ENCODE peak calls at places on chromosomes 13 and 19, in ten cellular contexts. A, C, E, T, F, P, W, N, L and X are unnamed samples. For H3K36me3 and H3K4me1, the result is how much of the 10 kb centered on the place peaks cover.

GRCh38 chr13:73429691-73430090 is 370.9 kb downstream of the KLF5 start:
- DNase-seq in A (no peak), C (no peak), E (no peak), T (peak), F (peak), P (no peak), W (peak), N (no peak), L (no peak), X (no peak)

GRCh38 chr13:101917833-101918755 is 465.6 kb downstream of the ITGBL1 start:
- DNase-seq in A (no peak), C (no peak), E (peak), T (no peak), F (no peak), P (no peak), W (no peak), N (no peak), L (no peak), X (no peak)

GRCh38 chr19:16442386-16443276 is 29.1 kb downstream of the EPS15L1 start:
- DNase-seq in A (peak), C (no peak), E (no peak), T (no peak), F (no peak), P (no peak), W (no peak), N (no peak), L (peak), X (no peak)

GRCh38 chr19:40921005-40921897 is 39.2 kb upstream of the CYP2A7 start:
- DNase-seq in A (no peak), C (no peak), E (peak), T (peak), F (no peak), P (no peak), W (peak), N (peak), L (no peak), X (no peak)

GRCh38 chr19:52992109-52993004 is 21.4 kb upstream of the ERVV-1 start:
- DNase-seq in A (peak), C (peak), E (no peak), T (no peak), F (no peak), P (no peak), W (no peak), N (no peak), L (peak), X (no peak)

GRCh38 chr13:57128909-57129308 is 11.8 kb upstream of the PRR20A start:
- DNase-seq in A (no peak), C (no peak), E (no peak), T (no peak), F (no peak), P (no peak), W (peak), N (no peak), L (no peak), X (no peak)

GRCh38 chr13:45299194-45299593 is 41.8 kb downstream of the TPT1 start:
- DNase-seq in A (no peak), C (no peak), E (no peak), T (no peak), F (peak), P (no peak), W (peak), N (no peak), L (no peak), X (no peak)

GRCh38 chr19:6126335-6126974 is 9.0 kb upstream of the ACSBG2 start:
- DNase-seq in A (no peak), C (no peak), E (peak), T (peak), F (peak), P (no peak), W (peak), N (no peak), L (no peak), X (peak)

GRCh38 chr13:73317140-73317539 is 258.3 kb downstream of the KLF5 start:
- DNase-seq in A (no peak), C (no peak), E (no peak), T (no peak), F (no peak), P (no peak), W (peak), N (no peak), L (no peak), X (no peak)

GRCh38 chr13:57253551-57253950 is 86.6 kb downstream of the PRR20E start:
- DNase-seq in A (no peak), C (no peak), E (no peak), T (no peak), F (no peak), P (no peak), W (no peak), N (no peak), L (no peak), X (no peak)

GRCh38 chr13:92221916-92222315 is 823.5 kb downstream of the GPC5 start:
- DNase-seq in A (no peak), C (no peak), E (no peak), T (no peak), F (no peak), P (no peak), W (no peak), N (no peak), L (no peak), X (no peak)

GRCh38 chr13:20518652-20519051 is 7.0 kb downstream of the CRYL1 start:
- DNase-seq in A (no peak), C (no peak), E (no peak), T (no peak), F (no peak), P (no peak), W (no peak), N (no peak), L (no peak), X (no peak)

GRCh38 chr19:50361290-50362029 is 4.0 kb downstream of the NAPSA start:
- DNase-seq in A (no peak), C (no peak), E (no peak), T (no peak), F (no peak), P (no peak), W (no peak), N (peak), L (no peak), X (no peak)

GRCh38 chr13:66563076-66563475 is 667.1 kb downstream of the PCDH9 start:
- DNase-seq in A (no peak), C (no peak), E (no peak), T (no peak), F (peak), P (no peak), W (no peak), N (no peak), L (no peak), X (no peak)

GRCh38 chr13:114108141-114108761 is 24.2 kb downstream of the RASA3 start:
- DNase-seq in A (no peak), C (peak), E (no peak), T (no peak), F (no peak), P (no peak), W (no peak), N (no peak), L (peak), X (no peak)

GRCh38 chr13:112353856-112354255 is 22.3 kb upstream of the SPACA7 start:
- DNase-seq in A (no peak), C (no peak), E (no peak), T (no peak), F (no peak), P (no peak), W (no peak), N (no peak), L (no peak), X (no peak)

DNA sequence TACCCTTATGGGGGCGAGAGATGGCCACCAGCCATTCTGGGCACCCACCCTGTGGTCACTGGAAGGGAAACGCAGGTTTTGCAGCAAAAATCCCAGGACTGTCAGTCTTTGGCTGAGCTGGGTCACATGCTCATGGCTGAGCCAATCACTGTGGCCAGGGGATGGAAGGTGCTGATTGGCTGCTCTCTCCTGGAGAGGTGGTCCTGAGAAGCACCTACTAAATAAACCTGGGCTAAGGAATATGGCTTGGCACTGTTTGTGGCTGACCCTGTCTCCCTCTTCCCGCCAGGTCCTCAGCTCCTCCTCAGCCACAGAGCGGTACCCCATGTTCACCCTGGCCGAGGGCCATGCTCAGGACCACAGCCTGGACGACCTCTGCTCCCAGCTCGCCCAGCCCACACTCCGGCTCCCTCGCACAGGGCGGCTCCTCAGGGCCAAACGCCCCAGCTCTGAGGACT is 8.9 kb downstream of the ATG4D start:
- DNase-seq in A (no peak), C (no peak), E (no peak), T (no peak), F (no peak), P (no peak), W (peak), N (no peak), L (no peak), X (no peak)
- H3K36me3 ChIP-seq in A (under half), C (under half), E (under half), T (half or more), F (half or more), P (under half), W (under half), N (half or more), L (half or more), X (under half)

DNA sequence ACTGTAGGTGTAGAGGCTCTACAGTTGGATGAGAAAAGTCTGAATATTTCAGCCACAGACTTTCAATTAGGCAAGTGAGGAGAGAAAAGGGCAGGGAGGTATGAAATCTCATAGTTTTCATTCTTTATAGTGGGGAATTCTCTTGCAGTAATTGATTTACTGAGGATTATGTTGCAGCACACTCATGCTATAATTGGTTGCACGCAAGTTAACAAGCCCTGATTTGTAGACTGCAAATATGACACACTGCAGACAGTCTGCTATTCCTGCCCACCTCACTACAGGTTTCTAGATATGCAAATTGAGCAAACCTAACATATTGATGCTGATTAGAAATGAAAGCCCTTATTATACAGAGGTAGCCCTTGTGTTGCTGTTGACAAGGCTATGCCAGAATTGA is 139.4 kb downstream of the LHFPL6 start:
- DNase-seq in A (no peak), C (no peak), E (no peak), T (no peak), F (no peak), P (no peak), W (no peak), N (no peak), L (no peak), X (no peak)
- H3K4me1 ChIP-seq in A (under half), C (under half), E (under half), T (under half), F (under half), P (under half), W (under half), N (under half), L (under half), X (under half)

DNA sequence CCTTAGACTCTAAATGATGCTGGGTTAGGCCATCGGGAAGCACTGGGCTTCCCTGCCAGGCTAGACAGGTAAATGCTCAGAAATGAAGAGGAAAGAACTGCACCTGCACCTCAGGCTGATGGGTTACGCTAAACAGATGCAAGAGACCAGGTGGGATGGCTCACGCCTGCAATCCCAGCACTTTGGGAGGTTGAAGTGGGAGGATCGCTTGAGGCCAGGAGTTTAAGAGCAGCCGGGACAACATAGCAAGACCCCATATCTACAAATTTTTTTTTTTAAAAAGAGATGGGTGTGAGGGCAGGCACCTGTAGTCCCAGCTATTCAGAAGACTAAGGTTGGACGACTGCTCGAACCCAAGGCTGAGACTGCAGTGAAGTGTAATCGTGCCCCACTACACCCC is 634.7 kb downstream of the UQCRFS1 start:
- DNase-seq in A (no peak), C (no peak), E (no peak), T (no peak), F (no peak), P (no peak), W (no peak), N (no peak), L (no peak), X (no peak)
- H3K36me3 ChIP-seq in A (under half), C (under half), E (under half), T (under half), F (under half), P (under half), W (under half), N (under half), L (under half), X (under half)

DNA sequence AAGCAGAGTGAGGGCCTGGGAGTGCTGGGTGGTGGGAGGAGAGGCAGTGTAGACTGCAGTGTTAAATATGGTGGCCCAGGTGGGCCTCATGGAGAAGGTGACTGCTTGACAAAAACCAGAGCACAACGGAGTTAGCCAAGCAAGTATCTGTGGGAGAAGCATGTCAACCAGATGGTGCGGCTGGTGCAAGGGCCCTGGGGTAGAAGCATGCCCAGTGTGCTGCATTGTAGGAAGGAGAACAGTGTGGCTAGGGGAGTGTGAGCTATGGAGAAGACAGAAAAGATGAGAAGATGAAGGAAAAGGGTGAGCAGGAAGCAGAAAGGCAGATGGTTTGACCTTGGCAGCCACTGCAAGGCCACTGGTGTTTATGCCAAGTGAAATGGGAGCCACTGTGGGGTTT is 2.2 kb upstream of the VSTM2B start:
- DNase-seq in A (no peak), C (no peak), E (no peak), T (no peak), F (no peak), P (no peak), W (no peak), N (no peak), L (no peak), X (no peak)
- H3K4me1 ChIP-seq in A (under half), C (under half), E (under half), T (under half), F (under half), P (under half), W (under half), N (under half), L (under half), X (under half)

GRCh38 chr19:24049537-24049936 is 37.5 kb upstream of the ZNF254 start:
- DNase-seq in A (no peak), C (no peak), E (no peak), T (no peak), F (no peak), P (no peak), W (no peak), N (no peak), L (no peak), X (no peak)
- H3K36me3 ChIP-seq in A (under half), C (under half), E (under half), T (half or more), F (half or more), P (under half), W (half or more), N (under half), L (under half), X (under half)

GRCh38 chr13:110297771-110298170 is 9.2 kb downstream of the COL4A1 start:
- DNase-seq in A (no peak), C (no peak), E (no peak), T (no peak), F (no peak), P (no peak), W (no peak), N (no peak), L (no peak), X (no peak)
- H3K4me1 ChIP-seq in A (under half), C (under half), E (under half), T (under half), F (under half), P (under half), W (under half), N (under half), L (half or more), X (under half)

GRCh38 chr19:36668646-36669045 is 2.0 kb upstream of the ZNF461 start:
- DNase-seq in A (no peak), C (no peak), E (no peak), T (no peak), F (no peak), P (no peak), W (no peak), N (no peak), L (no peak), X (no peak)
- H3K36me3 ChIP-seq in A (under half), C (under half), E (under half), T (under half), F (under half), P (under half), W (under half), N (under half), L (under half), X (under half)

GRCh38 chr19:3105641-3106508 is 11.7 kb downstream of the GNA11 start:
- DNase-seq in A (no peak), C (no peak), E (no peak), T (no peak), F (no peak), P (no peak), W (no peak), N (no peak), L (no peak), X (no peak)
- H3K4me1 ChIP-seq in A (under half), C (under half), E (under half), T (under half), F (under half), P (under half), W (under half), N (under half), L (under half), X (under half)

GRCh38 chr13:99542788-99543406 is 41.6 kb downstream of the TM9SF2 start:
- DNase-seq in A (no peak), C (no peak), E (no peak), T (no peak), F (no peak), P (no peak), W (no peak), N (no peak), L (no peak), X (peak)

GRCh38 chr13:99548448-99548847 is 47.2 kb downstream of the TM9SF2 start:
- DNase-seq in A (no peak), C (no peak), E (no peak), T (no peak), F (no peak), P (no peak), W (no peak), N (no peak), L (no peak), X (no peak)

GRCh38 chr13:99545979-99546378 is 44.7 kb downstream of the TM9SF2 start:
- DNase-seq in A (no peak), C (no peak), E (no peak), T (no peak), F (no peak), P (no peak), W (no peak), N (no peak), L (no peak), X (no peak)

DNA sequence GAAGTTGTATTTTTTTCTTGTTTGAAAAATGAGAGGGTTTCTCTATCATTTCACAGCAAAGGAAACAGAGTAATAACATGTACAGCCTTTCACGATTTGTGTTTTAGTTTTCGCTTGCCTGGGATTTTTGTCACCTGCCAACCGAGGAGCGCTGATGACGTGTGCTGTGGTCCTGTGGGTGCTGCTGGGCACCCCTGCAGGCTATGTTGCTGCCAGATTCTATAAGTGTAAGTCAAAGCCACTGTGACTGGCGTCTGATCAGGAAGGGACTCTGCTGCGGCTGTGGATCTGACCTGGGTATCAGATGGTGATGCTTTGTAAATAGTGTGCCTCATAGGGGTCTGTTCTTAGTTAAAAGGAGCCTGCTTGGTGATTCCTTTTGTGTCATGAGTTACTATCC is 45.6 kb downstream of the TM9SF2 start:
- DNase-seq in A (no peak), C (no peak), E (no peak), T (no peak), F (no peak), P (no peak), W (no peak), N (no peak), L (no peak), X (no peak)
- H3K36me3 ChIP-seq in A (under half), C (under half), E (under half), T (half or more), F (under half), P (under half), W (under half), N (under half), L (half or more), X (under half)

GRCh38 chr19:18660939-18661338 is 22.5 kb upstream of the CRTC1 start:
- DNase-seq in A (no peak), C (no peak), E (no peak), T (no peak), F (no peak), P (no peak), W (no peak), N (no peak), L (no peak), X (no peak)
- H3K4me1 ChIP-seq in A (under half), C (under half), E (under half), T (under half), F (under half), P (under half), W (under half), N (under half), L (half or more), X (under half)